ENCODE peak calls at places on chromosome 13, in four cellular contexts. N, T, Q and U are unnamed samples.

GRCh38 chr13:30255696-30256095 is 51.7 kb downstream of the KATNAL1 start:
- DNase-seq in N (no peak), T (no peak), Q (no peak), U (no peak)

GRCh38 chr13:42001580-42001979 is 40.7 kb upstream of the VWA8 start:
- DNase-seq in N (peak), T (no peak), Q (no peak), U (no peak)

GRCh38 chr13:29418026-29418425 is 177.5 kb downstream of the SLC7A1 start:
- DNase-seq in N (no peak), T (peak), Q (no peak), U (no peak)

GRCh38 chr13:41054919-41055619 is 6.2 kb upstream of the WBP4 start:
- DNase-seq in N (no peak), T (no peak), Q (peak), U (peak)

GRCh38 chr13:22369840-22370239 is 699.0 kb downstream of the FGF9 start:
- DNase-seq in N (peak), T (no peak), Q (no peak), U (no peak)

GRCh38 chr13:76289558-76289957 is 596.6 kb downstream of the KCTD12 start:
- DNase-seq in N (no peak), T (no peak), Q (no peak), U (no peak)

GRCh38 chr13:28429685-28430290 is 65.1 kb downstream of the FLT1 start:
- DNase-seq in N (peak), T (no peak), Q (no peak), U (no peak)

GRCh38 chr13:39567569-39567968 is 35.4 kb downstream of the LHFPL6 start:
- DNase-seq in N (no peak), T (no peak), Q (no peak), U (no peak)

GRCh38 chr13:74767031-74767430 is 632.8 kb upstream of the KLF12 start:
- DNase-seq in N (no peak), T (no peak), Q (no peak), U (no peak)

GRCh38 chr13:37966266-37966665 is 96.7 kb upstream of the TRPC4 start:
- DNase-seq in N (no peak), T (no peak), Q (no peak), U (no peak)

GRCh38 chr13:77751513-77752456 is 54.3 kb downstream of the SLAIN1 start:
- DNase-seq in N (peak), T (peak), Q (peak), U (peak)

GRCh38 chr13:34933349-34933748 is 8.7 kb upstream of the NBEA start:
- DNase-seq in N (no peak), T (no peak), Q (no peak), U (no peak)
- TF ChIP-seq FOXJ3 in N (no peak), T (no peak), Q (no peak), U (no peak)

GRCh38 chr13:32636711-32637110 is 50.5 kb downstream of the PDS5B start:
- DNase-seq in N (no peak), T (no peak), Q (no peak), U (no peak)

GRCh38 chr13:32642316-32642715 is 56.1 kb downstream of the PDS5B start:
- DNase-seq in N (no peak), T (no peak), Q (no peak), U (no peak)

GRCh38 chr13:32642858-32643257 is 56.6 kb downstream of the PDS5B start:
- DNase-seq in N (no peak), T (no peak), Q (no peak), U (no peak)

GRCh38 chr13:32639502-32640105 is 53.4 kb downstream of the PDS5B start:
- DNase-seq in N (peak), T (peak), Q (peak), U (peak)

DNA sequence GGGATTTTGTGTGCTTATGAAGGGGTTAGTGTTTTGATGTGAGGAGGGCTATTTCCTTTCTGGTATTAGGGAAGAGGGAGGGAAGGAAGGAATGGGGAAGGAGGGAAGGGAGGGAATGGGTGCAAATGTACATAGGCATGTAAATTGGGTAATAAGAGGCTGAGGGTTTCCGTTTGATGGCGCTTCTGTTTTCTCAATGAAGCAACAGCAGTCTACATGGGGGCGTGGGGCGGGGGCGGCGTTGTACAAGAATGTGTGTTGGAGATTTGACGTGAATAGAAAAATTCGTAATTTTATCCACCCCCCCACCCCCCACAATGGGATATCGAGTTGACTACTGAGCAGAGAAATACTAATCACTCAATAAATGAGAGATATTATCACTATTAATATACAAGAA is 52.5 kb downstream of the PDS5B start:
- DNase-seq in N (no peak), T (no peak), Q (no peak), U (no peak)
- TF ChIP-seq FOXJ3 in N (no peak), T (no peak), Q (no peak), U (no peak)

GRCh38 chr13:113768018-113768905 is 9.2 kb downstream of the TMEM255B start:
- DNase-seq in N (no peak), T (no peak), Q (no peak), U (no peak)
- TF ChIP-seq FOXJ3 in N (no peak), T (no peak), Q (no peak), U (no peak)

DNA sequence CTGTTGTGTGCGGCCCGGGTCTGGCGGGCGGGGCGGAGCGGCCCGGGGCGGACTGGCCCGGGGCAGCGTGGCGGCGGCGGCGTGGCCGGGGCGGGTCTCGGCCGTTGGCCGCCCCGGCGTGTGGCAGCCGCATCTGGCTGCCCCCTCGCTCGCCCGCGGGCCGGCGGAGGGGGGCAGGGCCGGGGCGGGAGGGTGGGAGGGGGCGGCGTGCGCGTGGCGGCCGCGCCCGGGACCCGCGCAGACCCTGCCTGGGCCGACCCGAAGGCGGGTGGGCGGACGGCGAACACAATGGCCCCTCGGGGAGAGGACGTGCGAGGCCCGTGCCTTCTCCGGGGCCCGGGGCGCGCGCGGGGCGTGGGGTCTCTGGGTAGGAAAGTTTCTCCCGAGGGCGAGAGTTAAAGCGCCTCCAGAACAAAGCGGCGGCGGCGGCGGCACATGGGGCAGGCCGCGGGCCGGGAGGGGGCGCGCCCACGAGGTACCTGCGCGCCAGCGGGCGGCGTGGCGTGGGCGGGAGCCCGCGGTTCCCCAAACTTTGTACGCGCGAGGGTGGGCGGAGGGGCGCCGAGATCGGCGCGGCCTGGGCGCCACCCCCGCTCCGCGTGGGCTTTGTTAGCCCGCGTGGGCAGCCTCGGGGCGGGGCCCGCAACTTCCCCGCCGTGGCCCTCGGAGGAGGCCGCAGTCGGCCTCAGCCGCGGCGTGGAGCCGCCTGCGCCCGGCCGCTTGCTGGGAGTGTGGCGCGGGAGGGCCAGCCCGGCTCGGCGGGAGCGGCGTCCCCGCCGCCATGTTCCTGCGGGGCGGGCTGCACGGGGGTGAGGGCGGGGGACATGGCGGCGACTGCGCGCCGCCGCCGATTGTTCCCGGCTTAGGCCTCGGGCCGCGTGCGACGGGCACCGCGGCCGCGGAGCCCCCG is 764 bp downstream of the MIR17HG start:
- DNase-seq in N (peak), T (peak), Q (no peak), U (no peak)
- TF ChIP-seq FOXJ3 in N (no peak), T (no peak), Q (no peak), U (no peak)

GRCh38 chr13:99363391-99363790 is 56.2 kb upstream of the GPR183 start:
- DNase-seq in N (no peak), T (no peak), Q (no peak), U (no peak)
- TF ChIP-seq FOXJ3 in N (no peak), T (no peak), Q (no peak), U (no peak)

GRCh38 chr13:110287031-110287828 is 19.7 kb downstream of the COL4A1 start:
- DNase-seq in N (no peak), T (no peak), Q (no peak), U (no peak)
- TF ChIP-seq FOXJ3 in N (no peak), T (no peak), Q (no peak), U (no peak)

GRCh38 chr13:111950697-111951096 is 116.3 kb upstream of the SOX1 start:
- DNase-seq in N (no peak), T (no peak), Q (no peak), U (no peak)
- TF ChIP-seq FOXJ3 in N (no peak), T (no peak), Q (no peak), U (no peak)

DNA sequence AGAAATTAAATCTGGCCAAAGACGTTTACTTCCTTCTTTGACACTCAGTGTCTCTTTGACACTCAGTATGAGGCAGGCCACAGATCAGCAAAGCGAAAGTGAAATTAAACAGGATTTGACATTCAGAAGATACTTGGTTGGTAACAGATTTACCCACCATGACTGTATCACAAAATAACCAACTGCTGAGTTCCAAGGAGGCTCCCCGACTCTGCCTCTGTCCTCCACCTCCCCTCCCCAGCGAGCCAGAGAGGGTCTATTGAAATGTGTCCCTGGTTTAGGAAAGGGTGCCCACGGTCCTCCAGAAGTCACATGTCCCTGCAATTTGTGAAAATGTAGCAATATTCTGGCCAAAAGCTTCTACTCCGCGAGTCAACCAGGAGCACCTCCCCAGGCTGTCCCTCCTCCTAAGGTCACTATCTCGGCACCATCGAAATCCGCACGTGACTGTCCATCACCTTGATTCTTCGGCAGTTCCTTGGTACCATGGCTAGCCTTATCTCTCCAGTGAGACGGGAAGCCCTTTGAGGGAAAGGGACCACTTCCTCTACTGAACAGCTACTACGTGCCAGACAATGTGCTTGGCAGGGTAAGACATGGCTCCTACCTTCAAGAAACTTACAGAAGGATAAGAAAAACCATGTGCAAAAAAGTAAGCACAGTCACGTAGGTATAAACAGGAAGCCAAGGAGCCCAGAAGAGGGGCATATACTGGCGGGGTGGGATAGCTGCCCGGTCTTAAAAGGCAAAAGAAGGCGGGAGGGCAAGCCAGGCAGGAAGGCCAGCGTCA is 1.5 kb downstream of the N4BP2L1 start:
- DNase-seq in N (no peak), T (no peak), Q (no peak), U (no peak)
- TF ChIP-seq FOXJ3 in N (no peak), T (no peak), Q (no peak), U (no peak)